ENCODE peak calls at places on chromosomes 12 and 14, in six cellular contexts. B is lower leg skin; H is CD8-positive, alpha-beta T cell; F is body of pancreas; M is transverse colon; I is NB4. L is an unnamed sample.

GRCh38 chr12:20486233-20486632 is 117.9 kb downstream of the PDE3A start:
- DNase-seq in F (no peak), I (peak), B (no peak), M (no peak), H (no peak), L (no peak)

GRCh38 chr12:14950421-14950820 is 11.0 kb downstream of the ARHGDIB start:
- DNase-seq in M (no peak), B (no peak), H (no peak), I (no peak), F (no peak), L (no peak)

GRCh38 chr14:96574171-96574632 is 72.0 kb downstream of the PAPOLA start:
- DNase-seq in B (no peak), F (no peak), H (no peak), M (no peak), I (no peak), L (no peak)

GRCh38 chr12:125300249-125300648 is 235.0 kb downstream of the AACS start:
- DNase-seq in I (no peak), H (no peak), M (no peak), F (no peak), B (peak), L (no peak)

GRCh38 chr12:113392563-113392962 is 11.1 kb downstream of the SDS start:
- DNase-seq in M (no peak), F (no peak), I (no peak), B (no peak), H (no peak), L (no peak)

GRCh38 chr14:39488600-39488999 is 56.4 kb upstream of the FBXO33 start:
- DNase-seq in B (no peak), M (no peak), H (no peak), F (no peak), I (no peak), L (no peak)

GRCh38 chr12:64595863-64596793 is 14.2 kb upstream of the RASSF3 start:
- DNase-seq in M (no peak), F (peak), I (peak), B (no peak), H (no peak), L (no peak)

GRCh38 chr12:100566887-100567637 is 6.4 kb upstream of the GAS2L3 start:
- DNase-seq in F (peak), H (no peak), I (peak), B (no peak), M (no peak), L (no peak)

GRCh38 chr12:121610239-121611149 is 15.8 kb upstream of the ORAI1 start:
- DNase-seq in B (no peak), H (no peak), I (no peak), M (peak), F (no peak), L (no peak)

GRCh38 chr12:47801170-47801903 is 18.4 kb downstream of the HDAC7 start:
- DNase-seq in F (peak), I (peak), H (no peak), M (no peak), B (no peak), L (no peak)

GRCh38 chr14:72613196-72613974 is 280.5 kb downstream of the DPF3 start:
- DNase-seq in H (no peak), B (peak), I (peak), M (peak), F (peak), L (peak)

GRCh38 chr14:54425537-54426274 is 15.5 kb downstream of the CNIH1 start:
- DNase-seq in B (no peak), I (no peak), H (no peak), M (no peak), F (no peak), L (no peak)

GRCh38 chr14:36509056-36509917 is 10.7 kb downstream of the NKX2-1 start:
- DNase-seq in I (no peak), M (no peak), F (no peak), H (no peak), B (no peak), L (no peak)

GRCh38 chr12:78746001-78746400 is 118.6 kb upstream of the SYT1 start:
- DNase-seq in F (no peak), B (no peak), M (no peak), I (no peak), H (no peak), L (no peak)

GRCh38 chr12:28602760-28603638 is 412.7 kb downstream of the CCDC91 start:
- DNase-seq in B (no peak), F (no peak), H (no peak), M (no peak), I (peak), L (no peak)

GRCh38 chr14:54776361-54777001 is 126.1 kb downstream of the GCH1 start:
- DNase-seq in H (no peak), I (peak), F (peak), M (peak), B (peak), L (no peak)

GRCh38 chr14:36361210-36361853 is 40.9 kb upstream of the MBIP start:
- DNase-seq in B (no peak), F (no peak), H (no peak), M (no peak), I (peak), L (no peak)

GRCh38 chr12:108752387-108752786 is 21.1 kb upstream of the CORO1C start:
- DNase-seq in I (no peak), M (no peak), H (no peak), F (peak), B (no peak), L (no peak)

GRCh38 chr14:91158091-91158790 is 44.4 kb downstream of the DGLUCY start:
- DNase-seq in I (no peak), F (peak), H (no peak), B (no peak), M (peak), L (no peak)

GRCh38 chr12:55935742-55936151 is 4.8 kb downstream of the DGKA start:
- DNase-seq in I (no peak), H (no peak), F (no peak), B (peak), M (no peak), L (no peak)

GRCh38 chr12:104906695-104907094 is 51.4 kb downstream of the SLC41A2 start:
- DNase-seq in B (no peak), F (no peak), H (no peak), M (no peak), I (no peak), L (no peak)

GRCh38 chr12:118330421-118331018 is 42.2 kb downstream of the TAOK3 start:
- DNase-seq in F (peak), M (no peak), B (no peak), I (peak), H (no peak), L (no peak)

GRCh38 chr14:81679226-81679625 is 145.6 kb upstream of the SEL1L start:
- DNase-seq in B (no peak), F (no peak), H (no peak), I (no peak), M (no peak), L (no peak)

GRCh38 chr12:105226219-105226618 is 9.8 kb downstream of the APPL2 start:
- DNase-seq in I (no peak), F (peak), M (peak), H (peak), B (peak), L (no peak)

GRCh38 chr12:99767809-99768208 is 120.3 kb downstream of the GARIN6 start:
- DNase-seq in M (no peak), B (no peak), F (no peak), H (no peak), I (peak), L (no peak)

GRCh38 chr12:101414533-101415119 is 7.1 kb upstream of the ARL1 start:
- DNase-seq in H (no peak), M (peak), B (no peak), F (peak), I (peak), L (no peak)

GRCh38 chr12:130831246-130831645 is 7.8 kb downstream of the STX2 start:
- DNase-seq in M (no peak), I (no peak), F (no peak), H (no peak), B (peak), L (no peak)

DNA sequence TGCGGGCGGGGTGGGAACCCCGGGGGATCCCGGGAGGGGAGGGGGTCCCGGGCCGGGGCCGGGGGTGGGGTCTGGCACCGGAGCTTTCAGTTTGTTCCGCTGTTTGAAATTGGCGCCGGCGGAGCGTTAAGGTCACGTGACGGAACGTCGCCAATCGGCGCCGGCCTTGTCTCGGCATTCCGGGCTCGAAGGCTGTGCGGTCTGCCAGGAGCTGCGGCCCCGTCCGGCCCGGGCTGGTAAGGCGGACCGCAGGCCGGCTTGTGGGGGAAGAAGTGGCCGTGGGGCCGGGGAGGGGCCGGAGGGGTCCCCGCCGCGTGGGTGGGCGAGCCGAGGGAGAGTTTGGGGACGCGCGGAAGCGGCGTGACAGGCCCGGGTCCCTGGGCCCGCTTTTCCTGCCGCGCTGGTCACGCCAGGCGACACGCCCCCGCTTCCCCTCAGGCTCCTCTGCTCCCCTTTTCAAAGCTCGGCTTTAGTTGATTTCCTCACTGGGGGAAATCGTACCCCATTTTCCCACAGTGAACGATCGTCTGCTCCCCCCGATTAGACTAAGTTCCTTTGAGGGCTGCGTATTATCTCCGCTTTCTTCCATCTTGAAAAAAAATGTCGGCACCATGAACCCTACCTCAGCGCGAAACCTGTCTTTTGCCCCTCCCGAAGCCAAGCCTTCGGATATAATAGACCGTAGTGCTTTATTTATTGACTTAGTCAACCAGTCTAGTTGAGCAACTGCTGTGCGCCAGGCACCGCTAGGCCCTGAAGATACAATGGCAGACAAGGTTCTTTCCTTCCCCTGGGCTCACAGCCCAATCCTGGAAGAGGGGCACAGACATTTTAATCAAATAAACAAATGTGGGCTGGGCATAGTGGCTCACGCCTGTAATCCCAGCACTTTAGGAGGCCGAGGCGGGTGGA is at the start of the genes FOXM1 and RHNO1:
- DNase-seq in B (peak), I (peak), M (peak), H (peak), F (peak), L (peak)
- TF ChIP-seq CTCF in B (no peak), I (no peak), M (no peak), H (no peak), F (no peak), L (peak)

GRCh38 chr12:53985900-53986685 is 1.1 kb downstream of the HOXC10 start:
- DNase-seq in F (no peak), M (no peak), I (peak), H (no peak), B (no peak), L (no peak)

GRCh38 chr12:53986686-53987180 is 1.8 kb downstream of the HOXC10 start:
- DNase-seq in M (no peak), B (no peak), F (no peak), H (no peak), I (no peak), L (no peak)

GRCh38 chr12:53983580-53984572 is 1.1 kb upstream of the HOXC10 start:
- DNase-seq in I (peak), H (no peak), B (no peak), F (no peak), M (no peak), L (no peak)

GRCh38 chr12:53984901-53985357 is at the start of gene HOXC10:
- DNase-seq in H (peak), F (peak), I (peak), M (peak), B (peak), L (peak)

DNA sequence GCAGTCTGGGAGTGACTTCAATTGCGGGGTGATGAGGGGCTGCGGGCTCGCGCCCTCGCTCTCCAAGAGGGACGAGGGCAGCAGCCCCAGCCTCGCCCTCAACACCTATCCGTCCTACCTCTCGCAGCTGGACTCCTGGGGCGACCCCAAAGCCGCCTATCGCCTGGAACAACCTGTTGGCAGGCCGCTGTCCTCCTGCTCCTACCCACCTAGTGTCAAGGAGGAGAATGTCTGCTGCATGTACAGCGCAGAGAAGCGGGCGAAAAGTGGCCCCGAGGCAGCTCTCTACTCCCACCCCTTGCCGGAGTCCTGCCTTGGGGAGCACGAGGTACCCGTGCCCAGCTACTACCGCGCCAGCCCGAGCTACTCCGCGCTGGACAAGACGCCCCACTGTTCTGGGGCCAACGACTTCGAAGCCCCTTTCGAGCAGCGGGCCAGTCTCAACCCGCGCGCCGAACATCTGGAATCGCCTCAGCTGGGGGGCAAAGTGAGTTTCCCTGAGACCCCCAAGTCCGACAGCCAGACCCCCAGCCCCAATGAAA is 483 bp downstream of the HOXC10 start:
- DNase-seq in F (no peak), I (peak), B (no peak), H (no peak), M (no peak), L (no peak)
- TF ChIP-seq CTCF in F (no peak), I (peak), B (no peak), H (no peak), M (no peak), L (no peak)

DNA sequence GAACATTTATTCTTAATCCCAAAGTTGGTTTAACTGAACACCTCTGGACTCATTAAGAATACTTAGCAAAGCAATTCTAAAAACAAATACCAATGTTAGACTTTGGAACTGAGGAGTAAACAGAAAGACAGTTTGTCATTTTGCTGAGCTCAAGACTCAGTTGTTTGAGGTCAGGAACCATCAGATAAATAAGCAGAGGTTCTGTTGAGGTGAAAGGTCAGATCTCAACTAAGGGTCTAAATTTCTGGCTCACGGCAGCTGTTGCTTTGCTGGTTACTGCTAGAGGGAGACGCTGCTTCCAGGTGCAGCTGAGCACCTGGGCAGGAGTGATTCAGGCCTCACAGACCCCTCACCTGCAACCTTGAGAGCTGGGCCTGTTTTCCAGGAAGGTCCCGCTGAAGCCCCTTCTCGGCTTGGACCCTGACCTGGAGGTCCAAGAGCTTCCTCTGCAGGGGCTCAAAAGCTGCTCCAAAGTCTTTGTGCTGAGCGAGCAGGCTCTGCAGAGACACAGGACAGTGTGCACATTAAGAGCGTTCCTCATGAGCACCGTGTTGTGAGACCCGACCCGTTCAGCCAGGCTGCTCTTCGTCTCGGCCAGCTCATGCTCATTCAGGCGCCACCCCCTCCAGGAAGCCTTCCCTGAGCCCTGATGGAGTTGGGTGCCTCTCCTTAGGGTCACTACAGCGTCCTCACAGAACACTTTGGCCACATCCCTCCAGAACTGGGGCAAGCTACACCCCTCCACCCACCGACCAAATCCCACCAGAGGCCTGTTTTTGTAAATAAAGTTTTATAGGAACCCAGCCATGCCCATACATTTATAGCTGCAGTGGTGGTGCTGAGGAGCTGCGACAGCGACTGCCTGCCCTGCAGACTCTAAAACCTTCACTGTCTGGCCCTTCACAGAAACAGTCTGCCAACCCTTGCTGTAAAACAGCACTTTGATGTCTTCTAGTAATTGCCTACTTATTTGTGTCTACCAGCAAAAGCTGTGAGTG is 72.0 kb downstream of the SYNE3 start:
- DNase-seq in M (no peak), F (no peak), I (no peak), B (no peak), H (no peak), L (no peak)
- TF ChIP-seq CTCF in M (no peak), F (no peak), I (no peak), B (no peak), H (no peak), L (no peak)

GRCh38 chr12:97167598-97167997 is 260.5 kb downstream of the NEDD1 start:
- DNase-seq in M (no peak), H (no peak), F (no peak), I (peak), B (no peak), L (no peak)

GRCh38 chr12:97160277-97160676 is 253.2 kb downstream of the NEDD1 start:
- DNase-seq in F (no peak), H (no peak), M (no peak), I (no peak), B (no peak), L (no peak)

GRCh38 chr12:97168804-97169203 is 261.7 kb downstream of the NEDD1 start:
- DNase-seq in M (no peak), B (no peak), H (no peak), I (peak), F (no peak), L (no peak)

GRCh38 chr12:97169922-97170321 is 262.9 kb downstream of the NEDD1 start:
- DNase-seq in F (no peak), H (no peak), M (no peak), B (no peak), I (no peak), L (no peak)

DNA sequence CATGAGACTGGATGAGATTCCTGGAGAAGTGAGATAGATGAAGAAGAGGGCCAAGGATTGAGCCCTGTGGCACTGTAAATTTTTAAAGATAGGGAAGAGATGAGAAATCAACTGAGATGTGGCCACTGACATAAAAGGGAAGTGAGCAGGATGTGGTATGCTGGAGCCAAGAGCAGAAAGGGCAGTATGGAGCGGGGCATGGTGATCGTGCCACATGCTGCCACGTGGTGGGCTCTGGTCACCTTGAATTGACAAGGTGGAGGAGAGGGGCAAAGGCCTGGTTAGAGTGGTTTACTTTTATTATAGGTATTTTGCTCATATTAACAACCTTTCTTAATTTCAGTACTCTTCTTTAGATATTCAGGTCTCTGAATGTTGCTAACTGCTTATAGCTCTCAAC is 257.9 kb downstream of the NEDD1 start:
- DNase-seq in B (no peak), H (no peak), I (no peak), F (no peak), M (no peak), L (no peak)
- TF ChIP-seq CTCF in B (no peak), H (no peak), I (no peak), F (no peak), M (no peak), L (no peak)

GRCh38 chr12:43336962-43337555 is 214.9 kb downstream of the ADAMTS20 start:
- DNase-seq in M (no peak), F (no peak), B (no peak), I (peak), H (no peak), L (no peak)
- TF ChIP-seq CTCF in M (no peak), F (peak), B (no peak), I (peak), H (no peak), L (peak)

GRCh38 chr12:3326156-3326849 is 164.7 kb upstream of the PRMT8 start:
- DNase-seq in M (no peak), F (no peak), B (no peak), H (no peak), I (no peak), L (no peak)
- TF ChIP-seq CTCF in M (no peak), F (no peak), B (no peak), H (no peak), I (no peak), L (peak)

GRCh38 chr14:42535397-42535796 is 928.7 kb downstream of the LRFN5 start:
- DNase-seq in H (no peak), I (no peak), F (no peak), B (no peak), M (no peak), L (no peak)
- TF ChIP-seq CTCF in H (no peak), I (no peak), F (no peak), B (no peak), M (no peak), L (no peak)

DNA sequence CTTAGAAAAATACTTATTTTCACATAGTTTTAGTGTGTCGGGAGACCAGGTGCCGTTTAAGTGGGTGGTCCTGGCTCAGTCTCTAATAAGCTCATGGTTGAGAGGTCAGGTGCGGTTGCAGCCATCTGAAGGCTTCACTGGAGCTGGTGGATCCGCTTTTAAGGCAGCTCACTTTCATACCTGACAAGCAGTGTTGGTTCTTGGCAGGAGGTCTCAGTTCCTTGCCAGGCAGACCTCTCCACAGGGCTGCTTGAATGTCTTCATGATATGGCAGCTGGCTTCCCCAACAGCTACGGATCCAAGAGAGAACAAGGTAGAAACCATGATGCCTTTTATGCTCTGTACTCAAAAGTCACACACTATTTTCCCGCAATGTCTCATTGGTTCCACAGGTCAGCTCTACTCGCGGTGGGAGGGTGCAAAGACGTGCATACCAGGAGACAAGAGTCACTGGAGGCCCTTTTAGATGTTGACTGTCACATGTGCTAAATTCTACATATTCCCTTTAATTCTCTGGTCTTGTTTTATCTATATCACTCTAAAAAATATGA is 8.0 kb upstream of the ZDHHC17 start:
- DNase-seq in I (no peak), F (no peak), B (no peak), M (no peak), H (no peak), L (no peak)
- TF ChIP-seq CTCF in I (no peak), F (no peak), B (no peak), M (no peak), H (no peak), L (no peak)